ENCODE peak calls at places on chromosomes 5 and 9, in four cellular contexts. Y is K562, U is HepG2, J is GM12878. L is an unnamed sample. For H3K4me1, the result is how much of the 10 kb centered on the place peaks cover.

GRCh38 chr5:172437445-172438303 is 16.7 kb downstream of the SH3PXD2B start:
- DNase-seq in Y (no peak), U (peak), J (no peak), L (peak)

GRCh38 chr9:119836036-119836435 is 466.8 kb upstream of the BRINP1 start:
- DNase-seq in Y (no peak), U (no peak), J (no peak), L (no peak)

GRCh38 chr5:1945606-1946005 is 62.9 kb upstream of the IRX4 start:
- DNase-seq in Y (no peak), U (no peak), J (no peak), L (no peak)

GRCh38 chr5:43016217-43016779 is 23.8 kb downstream of the ANXA2R start:
- DNase-seq in Y (no peak), U (no peak), J (no peak), L (no peak)

GRCh38 chr5:8842906-8843590 is 702.8 kb downstream of the SEMA5A start:
- DNase-seq in Y (no peak), U (no peak), J (no peak), L (no peak)

GRCh38 chr9:134163374-134164196 is 779 bp downstream of the RNU6ATAC start:
- DNase-seq in Y (no peak), U (no peak), J (no peak), L (peak)

GRCh38 chr9:86122309-86122708 is 23.0 kb upstream of the GOLM1 start:
- DNase-seq in Y (no peak), U (peak), J (no peak), L (no peak)

GRCh38 chr5:146042628-146043279 is 62.6 kb downstream of the PLAC8L1 start:
- DNase-seq in Y (peak), U (no peak), J (no peak), L (peak)

GRCh38 chr5:173581408-173582197 is 34.8 kb downstream of the BOD1 start:
- DNase-seq in Y (peak), U (peak), J (no peak), L (peak)

GRCh38 chr5:19285286-19285685 is 702.7 kb downstream of the CDH18 start:
- DNase-seq in Y (no peak), U (no peak), J (no peak), L (no peak)

GRCh38 chr5:154221371-154221896 is 30.9 kb downstream of the GALNT10 start:
- DNase-seq in Y (no peak), U (no peak), J (no peak), L (peak)
- H2AFZ ChIP-seq in Y (no peak), U (no peak), J (no peak), L (peak)

DNA sequence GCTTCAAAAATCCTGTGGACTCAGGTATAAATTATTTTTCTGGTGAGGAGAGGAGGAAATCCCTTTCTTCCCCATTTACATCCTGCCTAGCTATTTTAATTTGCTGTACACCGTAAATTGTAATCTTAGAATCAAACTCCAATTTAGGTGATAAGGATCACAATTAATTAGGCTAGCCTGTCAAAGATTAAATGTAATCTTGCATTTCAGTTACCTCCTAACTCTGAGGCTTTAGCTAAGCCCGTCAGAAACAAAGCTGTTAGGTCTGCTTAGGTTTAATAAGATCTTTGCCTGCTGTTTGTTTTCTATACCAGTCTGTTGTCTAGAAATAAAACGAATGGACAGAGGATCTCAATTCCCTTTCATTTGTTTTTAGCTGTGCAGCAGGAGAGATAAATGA is 51.5 kb downstream of the PIK3R1 start:
- DNase-seq in Y (no peak), U (no peak), J (no peak), L (no peak)
- H3K4me1 ChIP-seq in Y (under half), U (half or more), J (under half), L (under half)

GRCh38 chr5:103526164-103526915 is 36.2 kb downstream of the NUDT12 start:
- DNase-seq in Y (no peak), U (no peak), J (no peak), L (no peak)

GRCh38 chr5:103532116-103532734 is 30.4 kb downstream of the NUDT12 start:
- DNase-seq in Y (no peak), U (no peak), J (no peak), L (no peak)
- TF ChIP-seq MYC in Y (no peak), U (no peak), J (no peak), L (no peak)

DNA sequence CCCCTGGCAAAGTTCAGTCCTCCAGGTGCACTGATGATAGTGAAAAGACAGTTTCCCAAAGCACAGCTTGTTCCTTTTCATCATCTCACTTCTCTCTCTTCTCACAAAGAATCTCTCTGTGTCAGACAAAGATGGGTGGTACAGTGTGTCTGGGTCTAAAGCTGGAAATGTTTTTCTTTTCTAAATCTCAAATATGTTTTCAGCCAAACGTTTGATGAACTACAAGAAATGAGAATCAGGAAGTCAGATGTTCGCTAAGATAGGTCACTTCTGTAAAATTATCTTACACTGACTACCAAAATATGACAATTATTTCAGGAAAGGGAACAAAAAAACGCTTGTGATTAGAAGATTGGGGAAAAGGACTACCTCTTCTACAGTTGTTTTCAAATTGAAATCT is 708.8 kb downstream of the PTPRD start:
- DNase-seq in Y (no peak), U (no peak), J (no peak), L (no peak)
- H2AFZ ChIP-seq in Y (no peak), U (no peak), J (no peak), L (no peak)

GRCh38 chr9:128920381-128921058 is at the start of gene PHYHD1:
- DNase-seq in Y (no peak), U (no peak), J (no peak), L (no peak)
- H3K4me1 ChIP-seq in Y (under half), U (half or more), J (under half), L (under half)

DNA sequence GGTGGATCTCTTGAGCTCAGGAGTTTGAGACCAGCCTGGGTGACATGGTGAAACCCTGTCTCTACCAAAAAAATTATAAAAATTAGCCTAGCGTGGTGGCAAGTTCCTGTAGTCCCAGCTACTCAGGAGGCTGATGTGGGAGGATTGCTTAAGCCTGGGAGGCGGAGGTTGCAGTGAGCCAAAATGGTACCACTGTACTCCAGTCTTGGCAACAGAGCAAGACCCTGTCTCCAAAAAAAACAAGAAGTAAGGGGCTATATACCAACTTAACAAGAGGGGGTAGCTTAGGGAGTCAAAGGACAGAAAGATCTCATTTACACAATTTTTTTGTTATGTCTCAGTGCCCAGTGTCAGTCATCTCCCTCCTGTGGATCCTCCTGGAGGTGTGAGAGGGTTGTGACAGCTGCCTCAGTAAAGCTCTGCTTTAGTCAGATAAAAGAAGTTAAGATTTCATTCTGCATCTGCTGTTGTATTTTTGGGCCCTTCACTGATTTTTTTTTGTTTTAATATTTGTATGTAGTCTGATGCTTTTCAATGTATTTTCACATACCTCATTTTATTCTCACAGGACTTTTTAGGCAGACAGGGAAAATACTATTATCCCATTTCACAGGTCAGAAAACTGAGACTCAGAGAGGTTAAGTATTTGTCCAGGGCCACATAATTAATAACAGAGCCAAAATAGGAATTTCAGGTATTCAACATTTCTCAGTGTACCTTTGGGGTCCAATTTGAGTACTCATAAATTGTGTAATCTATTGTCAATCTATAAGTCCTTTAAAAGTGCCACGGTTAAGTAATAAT is 120.9 kb upstream of the GRHPR start:
- DNase-seq in Y (peak), U (no peak), J (no peak), L (no peak)
- TF ChIP-seq MYC in Y (no peak), U (no peak), J (no peak), L (no peak)

GRCh38 chr5:76319673-76320072 is 83.4 kb upstream of the IQGAP2 start:
- DNase-seq in Y (peak), U (no peak), J (no peak), L (no peak)
- H2AFZ ChIP-seq in Y (peak), U (no peak), J (no peak), L (no peak)

GRCh38 chr5:111741270-111741669 is 15.7 kb downstream of the NREP start:
- DNase-seq in Y (no peak), U (no peak), J (no peak), L (no peak)
- H3K4me1 ChIP-seq in Y (under half), U (half or more), J (under half), L (under half)

GRCh38 chr5:134138416-134139376 is 24.2 kb downstream of the TCF7 start:
- DNase-seq in Y (no peak), U (no peak), J (peak), L (no peak)
- TF ChIP-seq MYC in Y (no peak), U (no peak), J (no peak), L (no peak)

GRCh38 chr5:56414056-56414455 is 180.9 kb upstream of the ANKRD55 start:
- DNase-seq in Y (no peak), U (no peak), J (no peak), L (no peak)

GRCh38 chr5:56410696-56411095 is 177.6 kb upstream of the ANKRD55 start:
- DNase-seq in Y (no peak), U (no peak), J (no peak), L (no peak)

GRCh38 chr5:56412601-56413379 is 179.7 kb upstream of the ANKRD55 start:
- DNase-seq in Y (no peak), U (no peak), J (peak), L (no peak)

GRCh38 chr5:56419667-56420066 is 186.5 kb upstream of the ANKRD55 start:
- DNase-seq in Y (no peak), U (no peak), J (no peak), L (no peak)

DNA sequence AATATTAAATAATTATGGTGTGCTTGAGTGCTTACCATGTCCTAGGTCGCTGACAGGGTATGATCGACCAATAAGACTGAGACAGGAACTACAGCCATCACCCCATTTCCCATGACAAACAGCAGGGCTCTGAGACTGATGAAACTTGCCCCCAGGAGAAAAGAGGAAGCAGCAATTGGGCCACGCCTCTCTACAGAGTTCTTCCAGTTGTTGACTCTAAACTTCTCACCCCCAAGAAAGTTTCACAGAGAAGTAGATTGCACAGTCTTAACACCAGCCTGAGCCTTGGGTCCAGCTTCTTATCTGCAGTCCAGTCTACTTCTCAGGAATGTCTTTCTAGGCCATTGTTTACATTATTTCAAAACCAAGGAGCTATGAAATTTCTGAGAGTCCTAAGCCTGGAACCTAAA is 182.2 kb upstream of the ANKRD55 start:
- DNase-seq in Y (peak), U (no peak), J (peak), L (no peak)
- H2AFZ ChIP-seq in Y (peak), U (no peak), J (peak), L (no peak)

L was measured in endothelial cell of umbilical vein.